ENCODE peak calls at places on chromosome 5, in seven cellular contexts. B is H1, X is SK-N-SH, O is HCT116, R is HepG2, K is K562, G is GM12878. Z is an unnamed sample.

GRCh38 chr5:35963381-35963843 is 25.0 kb upstream of the CAPSL start:
- DNase-seq in K (peak), X (peak), G (no peak), R (no peak), O (no peak), B (peak), Z (peak)

GRCh38 chr5:87103616-87104287 is 163.9 kb upstream of the RASA1 start:
- DNase-seq in K (no peak), X (no peak), R (no peak), B (no peak), G (no peak), O (no peak), Z (no peak)

GRCh38 chr5:129852747-129853352 is 51.4 kb upstream of the CHSY3 start:
- DNase-seq in G (peak), B (peak), K (peak), R (peak), X (peak), O (peak), Z (peak)

GRCh38 chr5:150397749-150398431 is 14.8 kb downstream of the CD74 start:
- DNase-seq in K (no peak), O (no peak), X (no peak), B (no peak), G (no peak), R (no peak), Z (no peak)

GRCh38 chr5:171777420-171777759 is 8.2 kb upstream of the SMIM23 start:
- DNase-seq in K (no peak), R (no peak), X (no peak), B (peak), O (no peak), G (no peak), Z (no peak)

GRCh38 chr5:66224773-66225553 is 80.9 kb downstream of the SREK1 start:
- DNase-seq in B (no peak), O (no peak), G (no peak), R (no peak), X (no peak), K (no peak), Z (no peak)

GRCh38 chr5:45694255-45694834 is 1.8 kb downstream of the HCN1 start:
- DNase-seq in B (no peak), G (no peak), K (no peak), O (no peak), R (no peak), X (no peak), Z (peak)

GRCh38 chr5:6471252-6471651 is 22.6 kb downstream of the UBE2QL1 start:
- DNase-seq in O (no peak), X (no peak), G (no peak), R (no peak), K (no peak), B (no peak), Z (no peak)

GRCh38 chr5:126139773-126140172 is 283.4 kb upstream of the GRAMD2B start:
- DNase-seq in K (no peak), X (no peak), R (no peak), O (no peak), B (no peak), G (no peak), Z (no peak)

GRCh38 chr5:148125641-148126040 is 42.7 kb upstream of the SPINK14 start:
- DNase-seq in R (peak), O (no peak), X (peak), B (no peak), G (no peak), K (no peak), Z (peak)

GRCh38 chr5:1182633-1183423 is 18.6 kb upstream of the SLC6A19 start:
- DNase-seq in B (no peak), X (no peak), R (peak), K (peak), O (no peak), G (no peak), Z (no peak)

GRCh38 chr5:146073239-146073900 is 32.0 kb downstream of the PLAC8L1 start:
- DNase-seq in K (no peak), X (peak), R (no peak), G (no peak), B (peak), O (no peak), Z (no peak)

GRCh38 chr5:178624626-178625546 is 2.0 kb downstream of the CLK4 start:
- DNase-seq in G (no peak), O (no peak), B (no peak), R (no peak), K (no peak), X (no peak), Z (no peak)

GRCh38 chr5:14628346-14628745 is 36.2 kb upstream of the OTULIN start:
- DNase-seq in R (peak), O (no peak), X (no peak), K (peak), B (peak), G (no peak), Z (peak)

GRCh38 chr5:60488466-60489130 is 211.4 kb downstream of the DEPDC1B start:
- DNase-seq in K (no peak), X (no peak), B (no peak), R (no peak), O (no peak), G (no peak), Z (no peak)

GRCh38 chr5:50663636-50664035 is 2.8 kb upstream of the PARP8 start:
- DNase-seq in K (no peak), G (no peak), B (no peak), O (no peak), X (no peak), R (no peak), Z (no peak)

GRCh38 chr5:143436871-143437270 is 33.4 kb upstream of the NR3C1 start:
- DNase-seq in R (no peak), O (no peak), B (no peak), K (no peak), X (no peak), G (no peak), Z (no peak)

GRCh38 chr5:172901012-172901780 is 58.0 kb upstream of the RPL26L1 start:
- DNase-seq in K (peak), B (no peak), O (no peak), X (no peak), R (peak), G (no peak), Z (no peak)

GRCh38 chr5:137310051-137310730 is 188.9 kb downstream of the SPOCK1 start:
- DNase-seq in B (no peak), K (no peak), R (no peak), G (no peak), O (no peak), X (no peak), Z (no peak)

GRCh38 chr5:154418344-154418820 is 27.4 kb upstream of the SAP30L start:
- DNase-seq in O (no peak), G (no peak), B (no peak), K (no peak), X (no peak), R (no peak), Z (no peak)

GRCh38 chr5:141343242-141343952 is at the start of gene PCDHGA3:
- DNase-seq in G (no peak), O (no peak), R (no peak), K (peak), B (no peak), X (no peak), Z (peak)

GRCh38 chr5:36908544-36909260 is 32.1 kb downstream of the NIPBL start:
- DNase-seq in K (no peak), X (no peak), R (no peak), B (no peak), O (no peak), G (no peak), Z (no peak)

GRCh38 chr5:5884593-5884992 is 462.1 kb downstream of the ICE1 start:
- DNase-seq in B (no peak), R (no peak), X (no peak), O (no peak), G (no peak), K (no peak), Z (no peak)

GRCh38 chr5:13740471-13740870 is 204.0 kb downstream of the DNAH5 start:
- DNase-seq in G (no peak), K (no peak), B (no peak), R (no peak), X (no peak), O (no peak), Z (no peak)

GRCh38 chr5:143437666-143438273 is 34.3 kb upstream of the NR3C1 start:
- DNase-seq in G (no peak), X (no peak), B (no peak), O (no peak), R (no peak), K (no peak), Z (no peak)

GRCh38 chr5:156556666-156557401 is 229.9 kb downstream of the SGCD start:
- DNase-seq in R (no peak), B (no peak), K (no peak), X (no peak), G (no peak), O (no peak), Z (no peak)

GRCh38 chr5:14467251-14467650 is 114.3 kb upstream of the OTULINL start:
- DNase-seq in G (no peak), R (no peak), X (no peak), B (no peak), O (no peak), K (no peak), Z (no peak)

DNA sequence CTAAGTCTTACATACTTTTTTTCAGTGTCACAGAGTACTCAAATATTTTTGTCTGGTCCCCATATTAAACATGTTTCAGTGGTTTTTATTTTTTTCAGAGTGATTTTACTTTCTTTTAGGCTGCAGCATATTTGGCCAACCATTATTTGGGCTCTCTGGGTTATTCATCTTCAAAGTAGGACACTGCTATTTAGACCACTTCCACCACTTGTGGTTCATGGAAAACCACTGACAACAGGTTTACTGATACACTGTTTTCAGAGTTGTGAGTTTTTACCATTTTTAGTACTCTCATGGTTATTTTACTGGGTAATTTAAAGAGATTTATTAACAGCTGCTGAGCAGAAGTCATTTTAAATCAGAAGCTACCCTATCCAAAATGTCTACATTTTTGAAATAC is 437.6 kb downstream of the KIAA0825 start:
- DNase-seq in O (no peak), G (no peak), R (no peak), B (no peak), X (no peak), K (no peak), Z (no peak)
- TF ChIP-seq JUND in O (no peak), G (no peak), R (no peak), B (no peak), X (no peak), K (no peak), Z (no peak)

DNA sequence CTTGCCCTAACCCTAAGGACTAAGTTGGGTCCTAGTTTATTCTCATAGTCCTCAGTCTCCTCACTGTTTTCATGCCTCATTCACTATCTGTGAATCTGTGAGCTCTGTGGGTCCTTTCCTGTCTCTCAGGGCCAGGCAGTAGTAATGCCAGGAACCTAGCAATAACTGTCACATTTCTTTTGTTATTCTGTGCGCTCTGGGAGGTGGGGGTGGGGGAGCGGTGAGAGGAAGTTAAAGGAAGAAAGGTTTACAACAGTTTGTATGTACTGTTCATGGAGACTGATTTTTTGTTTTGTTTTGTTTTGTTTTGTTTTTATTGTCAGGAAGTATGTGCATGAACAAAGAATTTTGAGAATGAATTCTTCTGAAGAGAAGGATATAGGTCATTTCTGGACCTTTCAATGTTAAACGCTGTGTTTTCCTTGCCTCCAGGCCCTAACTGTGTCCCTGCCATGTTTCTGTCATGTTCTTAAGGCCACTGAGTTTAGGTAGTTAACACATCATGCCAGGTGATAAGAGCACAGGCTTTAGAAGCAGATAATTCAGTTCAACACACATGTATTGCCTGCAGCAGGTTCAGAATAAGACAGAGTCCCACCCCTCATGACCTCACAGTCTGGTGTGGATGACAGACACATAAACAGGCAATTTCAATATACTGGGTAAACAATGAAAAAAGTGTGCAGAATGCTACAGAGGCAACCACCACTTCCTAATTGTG is 13.3 kb upstream of the FEM1C start:
- DNase-seq in K (no peak), R (peak), B (no peak), X (no peak), G (no peak), O (no peak), Z (peak)
- TF ChIP-seq JUND in K (no peak), R (no peak), B (no peak), X (no peak), G (no peak), O (no peak), Z (no peak)

GRCh38 chr5:64806537-64806936 is 37.8 kb downstream of the CWC27 start:
- DNase-seq in O (no peak), X (no peak), R (no peak), B (no peak), G (no peak), K (no peak), Z (no peak)

GRCh38 chr5:64811050-64811640 is 42.4 kb downstream of the CWC27 start:
- DNase-seq in G (peak), B (no peak), K (peak), O (peak), X (peak), R (peak), Z (peak)

GRCh38 chr5:64807505-64807904 is 38.8 kb downstream of the CWC27 start:
- DNase-seq in B (no peak), R (no peak), K (no peak), O (no peak), G (no peak), X (no peak), Z (no peak)
- TF ChIP-seq JUND in B (no peak), R (no peak), K (no peak), O (no peak), G (no peak), X (no peak), Z (no peak)

DNA sequence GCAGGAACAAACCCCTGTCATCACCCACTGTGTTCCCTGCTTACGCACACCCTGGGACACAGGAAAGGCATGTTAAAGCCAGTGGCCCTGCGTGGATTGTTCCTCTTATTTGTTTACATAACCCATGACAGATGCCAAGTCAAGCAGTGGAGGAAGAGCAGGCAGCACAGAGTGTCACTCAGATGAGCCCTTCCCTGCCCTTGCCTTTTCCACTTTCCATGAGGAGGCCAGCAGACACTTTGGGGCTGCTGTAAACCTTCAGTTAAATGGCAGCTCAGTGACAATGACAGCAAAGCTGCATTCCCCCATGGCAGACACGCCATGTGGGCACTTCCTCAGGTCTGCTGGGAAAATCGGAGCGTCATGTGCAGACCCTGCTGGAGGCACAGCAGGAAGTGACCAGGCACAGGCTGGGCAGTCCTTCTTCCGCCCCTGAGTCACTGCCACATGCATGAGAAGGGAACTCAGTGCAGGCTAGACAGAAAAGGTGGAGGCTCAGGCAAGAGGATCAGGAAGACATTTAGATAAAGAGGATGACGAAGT is 216.8 kb upstream of the PIK3R1 start:
- DNase-seq in B (no peak), R (no peak), X (peak), G (no peak), O (peak), K (no peak), Z (no peak)
- TF ChIP-seq JUND in B (no peak), R (no peak), X (peak), G (no peak), O (peak), K (no peak), Z (no peak)

DNA sequence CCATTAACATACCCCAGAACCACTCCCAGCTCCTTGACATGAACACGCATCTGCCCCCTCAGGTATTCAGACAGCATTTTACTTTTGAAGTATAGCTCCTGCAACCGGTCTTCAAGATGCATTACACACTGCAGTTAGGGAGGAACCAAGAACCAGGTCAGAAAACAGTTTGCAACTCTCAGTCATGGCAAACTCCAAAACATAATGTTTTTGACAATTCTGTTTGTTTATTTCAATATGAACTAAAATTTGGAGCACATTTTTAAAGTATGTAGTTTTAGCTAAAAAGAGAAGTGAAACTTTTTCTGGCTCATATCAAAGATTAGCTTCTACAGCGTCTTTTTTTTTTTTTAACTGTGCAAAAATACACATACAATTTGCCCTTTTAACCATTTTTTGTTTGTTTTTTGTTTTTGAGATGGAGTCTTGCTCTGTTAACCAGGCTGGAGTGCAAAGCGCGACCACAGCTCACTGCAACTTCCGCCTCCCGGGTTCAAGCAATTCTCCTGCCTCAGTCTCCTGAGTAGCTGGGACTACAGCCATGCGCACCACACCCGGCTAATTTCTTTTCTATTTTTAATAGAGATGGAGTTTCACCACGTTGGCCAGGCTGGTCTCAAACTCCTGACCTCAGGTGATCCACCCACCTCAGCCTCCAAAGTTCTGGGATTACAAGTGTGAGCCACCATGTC is 12.2 kb upstream of the RAPGEF6 start:
- DNase-seq in X (no peak), R (no peak), G (peak), B (no peak), O (no peak), K (no peak), Z (no peak)
- TF ChIP-seq JUND in X (no peak), R (no peak), G (no peak), B (no peak), O (no peak), K (no peak), Z (no peak)

GRCh38 chr5:138664276-138664943 is 88.8 kb upstream of the CTNNA1 start:
- DNase-seq in X (no peak), G (no peak), B (no peak), K (no peak), O (no peak), R (no peak), Z (no peak)

GRCh38 chr5:138662599-138662998 is 87.4 kb upstream of the HSPA9 start:
- DNase-seq in R (no peak), X (no peak), K (no peak), O (no peak), B (no peak), G (no peak), Z (no peak)

GRCh38 chr5:138661991-138662434 is 86.8 kb upstream of the HSPA9 start:
- DNase-seq in G (no peak), R (no peak), O (no peak), B (no peak), X (no peak), K (no peak), Z (no peak)

GRCh38 chr5:138663561-138663960 is 88.4 kb upstream of the HSPA9 start:
- DNase-seq in O (no peak), G (no peak), R (no peak), B (no peak), K (no peak), X (no peak), Z (no peak)

GRCh38 chr5:138663009-138663408 is 87.8 kb upstream of the HSPA9 start:
- DNase-seq in O (no peak), R (no peak), X (peak), K (no peak), B (no peak), G (no peak), Z (no peak)
- TF ChIP-seq JUND in O (no peak), R (no peak), X (no peak), K (no peak), B (no peak), G (no peak), Z (no peak)

GRCh38 chr5:78252715-78253114 is 41.8 kb downstream of the AP3B1 start:
- DNase-seq in K (no peak), B (no peak), G (no peak), O (no peak), X (no peak), R (no peak), Z (no peak)

GRCh38 chr5:78251663-78252284 is 42.7 kb downstream of the AP3B1 start:
- DNase-seq in B (no peak), R (no peak), G (no peak), O (no peak), X (no peak), K (no peak), Z (no peak)

GRCh38 chr5:78253201-78253600 is 41.3 kb downstream of the AP3B1 start:
- DNase-seq in K (no peak), X (no peak), G (no peak), O (no peak), B (no peak), R (no peak), Z (no peak)
- TF ChIP-seq JUND in K (no peak), X (no peak), G (no peak), O (no peak), B (no peak), R (no peak), Z (no peak)

Z was measured in T47D.